ENCODE peak calls at places on chromosomes 11 and 22, in eight cellular contexts. H, Z, P, E, I, R, K and X are unnamed samples.

GRCh38 chr11:105609832-105610781 is at the start of gene GRIA4:
- DNase-seq in H (no peak), Z (no peak), P (no peak), E (peak; percentile 79), I (peak; percentile 76), R (peak; percentile 24), K (peak; percentile 51), X (no peak)

GRCh38 chr11:65884716-65885092 is 3.6 kb downstream of the FIBP start:
- DNase-seq in H (peak; percentile 82), Z (peak; percentile 89), P (peak; percentile 83), E (peak; percentile 92), I (peak; percentile 78), R (peak; percentile 78), K (peak; percentile 87), X (peak; percentile 80)

GRCh38 chr11:93344855-93345333 is 14.4 kb downstream of the DEUP1 start:
- DNase-seq in H (no peak), Z (no peak), P (no peak), E (no peak), I (no peak), R (no peak), K (no peak), X (no peak)

GRCh38 chr11:34516247-34517040 is 2.9 kb upstream of the ELF5 start:
- DNase-seq in H (no peak), Z (no peak), P (no peak), E (no peak), I (no peak), R (no peak), K (no peak), X (no peak)

GRCh38 chr22:32775957-32776356 is 25.5 kb upstream of the TIMP3 start:
- DNase-seq in H (no peak), Z (no peak), P (no peak), E (no peak), I (no peak), R (no peak), K (no peak), X (no peak)

GRCh38 chr22:24706050-24706449 is 68.5 kb downstream of the PIWIL3 start:
- DNase-seq in H (no peak), Z (no peak), P (no peak), E (no peak), I (no peak), R (no peak), K (no peak), X (no peak)

GRCh38 chr11:8593935-8594909 is at the start of gene STK33:
- DNase-seq in H (no peak), Z (no peak), P (peak; percentile 63), E (peak; percentile 75), I (peak; percentile 85), R (peak; percentile 68), K (peak; percentile 62), X (peak; percentile 86)

GRCh38 chr22:23226497-23226850 is 46.2 kb downstream of the BCR start:
- DNase-seq in H (no peak), Z (peak; percentile 25), P (no peak), E (no peak), I (no peak), R (no peak), K (no peak), X (no peak)

GRCh38 chr11:131192628-131193027 is 177.8 kb upstream of the NTM start:
- DNase-seq in H (no peak), Z (no peak), P (no peak), E (no peak), I (no peak), R (no peak), K (no peak), X (no peak)

GRCh38 chr11:82936261-82936660 is 34.7 kb downstream of the DDIAS start:
- DNase-seq in H (no peak), Z (peak; percentile 86), P (no peak), E (no peak), I (no peak), R (no peak), K (no peak), X (no peak)

GRCh38 chr11:37762079-37762478 is 1164.0 kb upstream of the RAG2 start:
- DNase-seq in H (no peak), Z (no peak), P (no peak), E (no peak), I (no peak), R (no peak), K (no peak), X (no peak)

GRCh38 chr11:125724125-125724524 is 22.0 kb upstream of the PATE1 start:
- DNase-seq in H (no peak), Z (peak; percentile 51), P (no peak), E (no peak), I (no peak), R (no peak), K (no peak), X (no peak)

GRCh38 chr22:50173983-50174355 is 3.4 kb downstream of the PANX2 start:
- DNase-seq in H (no peak), Z (no peak), P (no peak), E (no peak), I (no peak), R (no peak), K (no peak), X (peak; percentile 9)

GRCh38 chr11:57496109-57496820 is 19.2 kb downstream of the SLC43A1 start:
- DNase-seq in H (no peak), Z (no peak), P (no peak), E (no peak), I (no peak), R (peak; percentile 81), K (no peak), X (no peak)

GRCh38 chr11:11568651-11569229 is 53.1 kb downstream of the GALNT18 start:
- DNase-seq in H (no peak), Z (peak; percentile 34), P (no peak), E (no peak), I (no peak), R (no peak), K (no peak), X (no peak)

GRCh38 chr11:120599816-120600420 is 88.4 kb downstream of the GRIK4 start:
- DNase-seq in H (no peak), Z (no peak), P (no peak), E (peak; percentile 48), I (no peak), R (no peak), K (peak; percentile 22), X (no peak)

GRCh38 chr11:102446606-102447005 is 6.0 kb downstream of the TMEM123 start:
- DNase-seq in H (no peak), Z (peak; percentile 84), P (no peak), E (no peak), I (no peak), R (no peak), K (no peak), X (no peak)

GRCh38 chr11:111977141-111978027 is 40.2 kb downstream of the DIXDC1 start:
- DNase-seq in H (peak; percentile 18), Z (peak; percentile 56), P (peak; percentile 67), E (peak; percentile 94), I (peak; percentile 61), R (peak; percentile 67), K (peak; percentile 86), X (no peak)

GRCh38 chr11:75786101-75786736 is 17.6 kb downstream of the DGAT2 start:
- DNase-seq in H (no peak), Z (no peak), P (peak; percentile 72), E (no peak), I (no peak), R (peak; percentile 76), K (peak; percentile 17), X (no peak)

GRCh38 chr22:19798825-19799224 is 38.2 kb downstream of the TBX1 start:
- DNase-seq in H (no peak), Z (no peak), P (no peak), E (no peak), I (no peak), R (no peak), K (peak; percentile 62), X (no peak)

DNA sequence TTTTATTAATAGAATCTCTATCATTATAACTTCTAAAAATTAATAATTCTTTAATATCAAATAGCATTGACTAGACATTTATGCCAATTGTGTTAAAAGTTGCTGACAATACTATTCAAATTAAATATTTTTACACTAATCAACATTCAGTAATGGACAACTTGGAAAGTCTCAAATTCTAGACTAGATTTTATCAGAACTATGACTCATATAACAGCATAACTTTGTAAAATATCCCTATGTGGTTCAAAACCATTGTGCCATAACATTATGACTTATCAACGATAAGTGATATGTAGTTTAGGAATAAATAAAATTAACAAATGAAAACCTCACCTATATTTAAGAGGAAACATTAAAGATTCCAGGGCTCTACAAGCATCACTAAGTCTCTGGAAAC is 291.8 kb downstream of the SBF2 start:
- DNase-seq in H (no peak), Z (peak; percentile 35), P (no peak), E (no peak), I (no peak), R (no peak), K (no peak), X (no peak)
- H3K4me3 ChIP-seq in H (no peak overlapping the region), Z (no peak overlapping the region), P (no peak overlapping the region), E (no peak overlapping the region), I (no peak overlapping the region), R (no peak overlapping the region), K (no peak overlapping the region), X (no peak overlapping the region)

GRCh38 chr11:134331565-134332188 is at the start of gene GLB1L2:
- DNase-seq in H (peak; percentile 79), Z (peak; percentile 17), P (peak; percentile 90), E (peak; percentile 90), I (peak; percentile 87), R (peak; percentile 85), K (peak; percentile 86), X (peak; percentile 74)
- H3K4me3 ChIP-seq in H (peak within 1 kb of the TSS; percentile 66), Z (peak within 1 kb of the TSS; percentile 35), P (peak within 1 kb of the TSS; percentile 71), E (peak within 1 kb of the TSS; percentile 66), I (peak within 1 kb of the TSS; percentile 36), R (peak within 1 kb of the TSS; percentile 30), K (peak within 1 kb of the TSS; percentile 78), X (no peak within 1 kb of the TSS)

GRCh38 chr22:28414017-28414416 is 265.6 kb downstream of the TTC28 start:
- DNase-seq in H (no peak), Z (no peak), P (no peak), E (no peak), I (no peak), R (no peak), K (no peak), X (no peak)
- H3K4me3 ChIP-seq in H (no peak overlapping the region), Z (no peak overlapping the region), P (no peak overlapping the region), E (no peak overlapping the region), I (no peak overlapping the region), R (no peak overlapping the region), K (no peak overlapping the region), X (no peak overlapping the region)

DNA sequence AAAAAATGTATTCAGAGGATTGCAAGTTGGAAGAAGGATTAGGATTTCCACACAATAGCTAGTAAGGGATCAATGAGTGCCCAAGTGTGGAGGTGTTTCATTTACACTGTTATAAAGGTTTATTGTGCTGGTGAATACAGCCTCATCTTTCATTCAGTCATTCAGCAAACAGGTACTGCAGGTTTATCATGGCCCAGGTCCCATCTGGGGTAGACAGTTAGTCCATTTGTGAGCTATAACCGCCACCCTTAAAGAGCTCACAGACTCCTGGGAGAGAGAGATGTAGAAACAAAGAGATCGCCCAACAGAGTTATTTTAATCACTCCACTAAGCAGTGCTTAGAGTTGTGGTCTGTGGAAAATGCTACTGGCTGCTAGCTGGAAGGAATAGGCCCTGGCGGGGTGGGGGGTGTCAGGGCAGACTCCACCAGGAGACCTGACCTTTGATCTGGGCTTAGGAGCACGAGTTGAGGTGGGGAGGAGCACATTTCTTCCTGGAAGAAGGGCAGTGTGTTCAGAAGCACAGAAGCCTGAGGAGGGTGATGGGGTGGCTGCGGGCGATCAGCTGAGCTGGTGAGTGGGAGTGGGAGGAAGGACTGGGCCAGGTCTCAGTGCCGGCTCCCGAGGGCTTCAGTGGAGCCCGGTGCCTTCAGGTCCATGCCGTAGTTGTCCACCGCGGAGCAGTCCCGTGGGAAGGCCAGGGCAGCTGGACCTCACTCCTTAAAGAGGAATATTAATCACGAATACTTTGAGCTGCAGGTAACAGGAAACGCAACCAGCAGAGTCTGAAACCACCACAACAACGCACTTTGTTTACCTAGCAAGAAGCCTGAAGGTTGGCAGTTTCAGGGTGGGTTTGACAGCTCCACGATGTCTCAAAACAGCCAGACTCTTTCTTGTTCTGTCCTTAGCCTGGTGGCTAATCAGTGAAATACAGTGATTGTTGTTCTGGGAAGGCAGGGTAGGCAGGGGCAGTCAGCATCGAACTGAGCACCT is 11.2 kb downstream of the TOM1 start:
- DNase-seq in H (no peak), Z (peak; percentile 37), P (peak; percentile 63), E (peak; percentile 65), I (no peak), R (peak; percentile 39), K (no peak), X (peak; percentile 54)
- H3K4me3 ChIP-seq in H (no peak overlapping the region), Z (no peak overlapping the region), P (no peak overlapping the region), E (no peak overlapping the region), I (no peak overlapping the region), R (no peak overlapping the region), K (no peak overlapping the region), X (no peak overlapping the region)